ENCODE peak calls at places on chromosomes 12 and 14, in four cellular contexts. One of them, this sample, is unnamed.

GRCh38 chr14:64720190-64720589 is 16.0 kb downstream of the PLEKHG3 start:
- DNase-seq in ELR: peak
- DNase-seq in activated T-cell treated with anti-CD3 and anti-CD28 coated beads for 24 hours: no peak
- DNase-seq in testis: no peak
- DNase-seq in this sample: no peak

GRCh38 chr12:59929091-59929490 is 333.3 kb downstream of the SLC16A7 start:
- DNase-seq in ELR: peak
- DNase-seq in activated T-cell treated with anti-CD3 and anti-CD28 coated beads for 24 hours: no peak
- DNase-seq in testis: no peak
- DNase-seq in this sample: no peak

GRCh38 chr12:65972149-65972548 is 147.9 kb downstream of the HMGA2 start:
- DNase-seq in ELR: no peak
- DNase-seq in activated T-cell treated with anti-CD3 and anti-CD28 coated beads for 24 hours: no peak
- DNase-seq in testis: no peak
- DNase-seq in this sample: no peak

GRCh38 chr14:69090187-69090789 is 62.6 kb downstream of the DCAF5 start:
- DNase-seq in ELR: peak
- DNase-seq in activated T-cell treated with anti-CD3 and anti-CD28 coated beads for 24 hours: peak
- DNase-seq in testis: peak
- DNase-seq in this sample: no peak

GRCh38 chr12:19196959-19197630 is 67.6 kb downstream of the PLEKHA5 start:
- DNase-seq in ELR: peak
- DNase-seq in activated T-cell treated with anti-CD3 and anti-CD28 coated beads for 24 hours: no peak
- DNase-seq in testis: no peak
- DNase-seq in this sample: no peak

GRCh38 chr14:75229923-75230792 is 48.5 kb upstream of the FOS start:
- DNase-seq in ELR: peak
- DNase-seq in activated T-cell treated with anti-CD3 and anti-CD28 coated beads for 24 hours: peak
- DNase-seq in testis: peak
- DNase-seq in this sample: peak

GRCh38 chr12:65125247-65125646 is 4.1 kb upstream of the WIF1 start:
- DNase-seq in ELR: no peak
- DNase-seq in activated T-cell treated with anti-CD3 and anti-CD28 coated beads for 24 hours: no peak
- DNase-seq in testis: no peak
- DNase-seq in this sample: no peak

GRCh38 chr12:103786201-103786600 is 54.8 kb downstream of the NT5DC3 start:
- DNase-seq in ELR: no peak
- DNase-seq in activated T-cell treated with anti-CD3 and anti-CD28 coated beads for 24 hours: no peak
- DNase-seq in testis: no peak
- DNase-seq in this sample: no peak

GRCh38 chr12:95922231-95922630 is 20.2 kb downstream of the CCDC38 start:
- DNase-seq in ELR: peak
- DNase-seq in activated T-cell treated with anti-CD3 and anti-CD28 coated beads for 24 hours: no peak
- DNase-seq in testis: no peak
- DNase-seq in this sample: no peak

GRCh38 chr12:93537769-93538168 is 34.7 kb upstream of the SOCS2 start:
- DNase-seq in ELR: no peak
- DNase-seq in activated T-cell treated with anti-CD3 and anti-CD28 coated beads for 24 hours: no peak
- DNase-seq in testis: no peak
- DNase-seq in this sample: no peak

GRCh38 chr12:53505555-53506449 is 1.5 kb downstream of the NPFF start:
- DNase-seq in ELR: peak
- DNase-seq in activated T-cell treated with anti-CD3 and anti-CD28 coated beads for 24 hours: no peak
- DNase-seq in testis: no peak
- DNase-seq in this sample: no peak

GRCh38 chr12:117344716-117345115 is 16.7 kb downstream of the NOS1 start:
- DNase-seq in ELR: no peak
- DNase-seq in activated T-cell treated with anti-CD3 and anti-CD28 coated beads for 24 hours: no peak
- DNase-seq in testis: no peak
- DNase-seq in this sample: no peak

GRCh38 chr14:64841772-64842490 is 37.8 kb downstream of the SPTB start:
- DNase-seq in ELR: no peak
- DNase-seq in activated T-cell treated with anti-CD3 and anti-CD28 coated beads for 24 hours: no peak
- DNase-seq in testis: no peak
- DNase-seq in this sample: no peak

GRCh38 chr12:59744564-59744963 is 148.7 kb downstream of the SLC16A7 start:
- DNase-seq in ELR: no peak
- DNase-seq in activated T-cell treated with anti-CD3 and anti-CD28 coated beads for 24 hours: no peak
- DNase-seq in testis: no peak
- DNase-seq in this sample: no peak

GRCh38 chr14:74258705-74259035 is 19.4 kb downstream of the VSX2 start:
- DNase-seq in ELR: no peak
- DNase-seq in activated T-cell treated with anti-CD3 and anti-CD28 coated beads for 24 hours: no peak
- DNase-seq in testis: no peak
- DNase-seq in this sample: no peak

GRCh38 chr14:25001096-25001982 is 48.6 kb downstream of the STXBP6 start:
- DNase-seq in ELR: no peak
- DNase-seq in activated T-cell treated with anti-CD3 and anti-CD28 coated beads for 24 hours: no peak
- DNase-seq in testis: no peak
- DNase-seq in this sample: no peak

GRCh38 chr14:94345344-94346072 is 22.4 kb upstream of the SERPINA6 start:
- DNase-seq in ELR: peak
- DNase-seq in activated T-cell treated with anti-CD3 and anti-CD28 coated beads for 24 hours: no peak
- DNase-seq in testis: no peak
- DNase-seq in this sample: no peak

GRCh38 chr12:102816816-102817434 is 100.1 kb downstream of the PAH start:
- DNase-seq in ELR: peak
- DNase-seq in activated T-cell treated with anti-CD3 and anti-CD28 coated beads for 24 hours: no peak
- DNase-seq in testis: peak
- DNase-seq in this sample: no peak

GRCh38 chr14:99127651-99128167 is 144.3 kb downstream of the BCL11B start:
- DNase-seq in ELR: no peak
- DNase-seq in activated T-cell treated with anti-CD3 and anti-CD28 coated beads for 24 hours: no peak
- DNase-seq in testis: no peak
- DNase-seq in this sample: no peak